ENCODE peak calls at places on chromosomes 5 and 9, in seven cellular contexts. Y is dorsolateral prefrontal cortex; X is body of pancreas; J is right lobe of liver; C is GM06990; R is natural killer cell; U is CD8-positive, alpha-beta T cell. I is an unnamed sample.

GRCh38 chr5:149940941-149941644 is 3.5 kb downstream of the PDE6A start:
- DNase-seq in Y (no peak), X (no peak), J (no peak), C (no peak), R (no peak), U (no peak), I (no peak)

GRCh38 chr5:172773481-172774469 is 2.8 kb upstream of the DUSP1 start:
- DNase-seq in Y (no peak), X (no peak), J (no peak), C (no peak), R (peak; percentile 5), U (no peak), I (peak; percentile 71)

GRCh38 chr9:71783120-71783523 is 14.8 kb upstream of the CEMIP2 start:
- DNase-seq in Y (peak; percentile 55), X (no peak), J (peak; percentile 48), C (peak; percentile 52), R (peak; percentile 85), U (peak; percentile 76), I (no peak)

GRCh38 chr9:126474786-126475485 is 138.8 kb upstream of the LMX1B start:
- DNase-seq in Y (no peak), X (no peak), J (no peak), C (no peak), R (no peak), U (no peak), I (no peak)

GRCh38 chr5:79243224-79243623 is 7.3 kb downstream of the JMY start:
- DNase-seq in Y (no peak), X (no peak), J (no peak), C (no peak), R (no peak), U (no peak), I (no peak)

GRCh38 chr5:162842725-162843124 is 594.7 kb upstream of the CCNG1 start:
- DNase-seq in Y (no peak), X (no peak), J (no peak), C (no peak), R (no peak), U (no peak), I (no peak)

GRCh38 chr5:133611357-133612020 is 852 bp downstream of the FSTL4 start:
- DNase-seq in Y (no peak), X (no peak), J (no peak), C (peak; percentile 15), R (no peak), U (no peak), I (no peak)

GRCh38 chr5:125794922-125795321 is 628.3 kb upstream of the GRAMD2B start:
- DNase-seq in Y (no peak), X (no peak), J (no peak), C (no peak), R (no peak), U (no peak), I (no peak)

GRCh38 chr5:151903243-151903653 is 21.4 kb downstream of the GLRA1 start:
- DNase-seq in Y (no peak), X (no peak), J (no peak), C (peak; percentile 60), R (no peak), U (no peak), I (no peak)

GRCh38 chr9:36840895-36841536 is 193.1 kb downstream of the PAX5 start:
- DNase-seq in Y (no peak), X (no peak), J (no peak), C (no peak), R (no peak), U (no peak), I (no peak)

GRCh38 chr5:5494489-5495402 is 72.3 kb downstream of the ICE1 start:
- DNase-seq in Y (peak; percentile 88), X (peak; percentile 84), J (peak; percentile 91), C (peak; percentile 81), R (peak; percentile 56), U (peak; percentile 79), I (no peak)

GRCh38 chr5:23704176-23704855 is 196.9 kb downstream of the PRDM9 start:
- DNase-seq in Y (no peak), X (no peak), J (no peak), C (no peak), R (no peak), U (no peak), I (no peak)

GRCh38 chr5:125310749-125311148 is 564.3 kb upstream of the ZNF608 start:
- DNase-seq in Y (no peak), X (no peak), J (no peak), C (no peak), R (no peak), U (no peak), I (no peak)

GRCh38 chr9:1184146-1184545 is 134.0 kb downstream of the DMRT2 start:
- DNase-seq in Y (no peak), X (no peak), J (no peak), C (no peak), R (no peak), U (no peak), I (no peak)

GRCh38 chr9:94881023-94881422 is 154.5 kb downstream of the AOPEP start:
- DNase-seq in Y (no peak), X (no peak), J (no peak), C (no peak), R (no peak), U (no peak), I (no peak)

GRCh38 chr9:110123364-110124095 is 84.4 kb downstream of the C9orf152 start:
- DNase-seq in Y (no peak), X (no peak), J (no peak), C (no peak), R (no peak), U (no peak), I (no peak)

GRCh38 chr9:86353591-86354047 is 591 bp downstream of the TUT7 start:
- DNase-seq in Y (no peak), X (peak; percentile 47), J (no peak), C (no peak), R (no peak), U (no peak), I (no peak)

GRCh38 chr5:145362261-145362660 is 472.9 kb downstream of the PRELID2 start:
- DNase-seq in Y (no peak), X (no peak), J (no peak), C (no peak), R (no peak), U (no peak), I (no peak)

GRCh38 chr9:109681301-109681700 is 98.7 kb upstream of the PALM2AKAP2 start:
- DNase-seq in Y (no peak), X (no peak), J (no peak), C (no peak), R (no peak), U (no peak), I (no peak)

GRCh38 chr9:103397868-103398600 is 402.9 kb downstream of the CYLC2 start:
- DNase-seq in Y (peak; percentile 8), X (peak; percentile 63), J (peak; percentile 24), C (no peak), R (no peak), U (no peak), I (no peak)

GRCh38 chr5:74517700-74518099 is 122.8 kb downstream of the ENC1 start:
- DNase-seq in Y (no peak), X (no peak), J (no peak), C (no peak), R (no peak), U (no peak), I (no peak)

GRCh38 chr9:137423001-137423809 is at the start of the genes EXD3 and NOXA1:
- DNase-seq in Y (peak; percentile 88), X (peak; percentile 95), J (peak; percentile 98), C (peak; percentile 92), R (peak; percentile 95), U (peak; percentile 96), I (peak; percentile 95)
- TF ChIP-seq CTCF in Y (peak; percentile 24), X (peak; percentile 85), J (peak; percentile 40), C (peak; percentile 55), R (peak; percentile 66), U (peak; percentile 46), I (peak; percentile 91)

GRCh38 chr5:178551468-178551867 is 38.7 kb downstream of the COL23A1 start:
- DNase-seq in Y (no peak), X (no peak), J (no peak), C (no peak), R (no peak), U (no peak), I (no peak)
- TF ChIP-seq CTCF in Y (no peak), X (no peak), J (no peak), C (no peak), R (no peak), U (no peak), I (peak; percentile 10)

DNA sequence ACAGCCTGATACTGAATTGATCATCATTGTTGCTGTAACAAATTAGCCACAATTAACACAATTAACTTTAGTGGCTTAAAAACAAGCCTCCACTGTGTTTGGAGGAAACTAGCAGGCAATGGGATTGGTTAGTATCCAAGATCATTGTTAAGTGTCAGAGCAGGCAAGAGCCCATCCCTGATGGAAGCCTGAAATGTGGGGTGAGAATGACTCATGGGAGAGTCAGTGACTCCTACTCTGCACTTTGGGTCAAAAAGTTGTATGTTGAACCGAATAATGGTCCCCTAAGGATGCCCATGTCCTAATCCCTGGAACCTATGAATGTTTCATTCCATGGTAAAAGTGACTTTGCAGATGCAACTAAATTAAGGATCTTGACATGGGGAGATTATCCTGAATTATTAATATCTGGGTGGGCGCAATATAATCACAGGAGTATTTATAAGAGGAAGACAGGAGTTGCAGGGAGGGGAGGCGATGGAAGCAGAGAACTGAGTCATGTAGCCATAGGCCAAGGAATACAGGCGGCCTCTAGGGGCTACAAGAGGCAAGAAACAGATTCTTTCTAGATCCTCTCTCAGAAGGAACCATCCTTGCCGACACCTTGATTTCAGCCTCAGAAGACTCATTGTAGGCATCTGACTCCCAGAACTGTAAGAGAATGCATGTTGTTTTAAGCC is 28.8 kb downstream of the ALG2 start:
- DNase-seq in Y (no peak), X (no peak), J (no peak), C (no peak), R (no peak), U (no peak), I (no peak)
- TF ChIP-seq CTCF in Y (no peak), X (no peak), J (no peak), C (no peak), R (no peak), U (no peak), I (no peak)

GRCh38 chr5:58904737-58905136 is 321.9 kb downstream of the RAB3C start:
- DNase-seq in Y (no peak), X (no peak), J (no peak), C (no peak), R (no peak), U (no peak), I (no peak)

GRCh38 chr5:58905944-58906343 is 323.1 kb downstream of the RAB3C start:
- DNase-seq in Y (no peak), X (no peak), J (no peak), C (no peak), R (no peak), U (no peak), I (no peak)

GRCh38 chr5:58902305-58902704 is 319.4 kb downstream of the RAB3C start:
- DNase-seq in Y (no peak), X (no peak), J (no peak), C (no peak), R (no peak), U (no peak), I (no peak)

GRCh38 chr5:58901271-58901670 is 318.4 kb downstream of the RAB3C start:
- DNase-seq in Y (no peak), X (no peak), J (no peak), C (no peak), R (no peak), U (no peak), I (no peak)

DNA sequence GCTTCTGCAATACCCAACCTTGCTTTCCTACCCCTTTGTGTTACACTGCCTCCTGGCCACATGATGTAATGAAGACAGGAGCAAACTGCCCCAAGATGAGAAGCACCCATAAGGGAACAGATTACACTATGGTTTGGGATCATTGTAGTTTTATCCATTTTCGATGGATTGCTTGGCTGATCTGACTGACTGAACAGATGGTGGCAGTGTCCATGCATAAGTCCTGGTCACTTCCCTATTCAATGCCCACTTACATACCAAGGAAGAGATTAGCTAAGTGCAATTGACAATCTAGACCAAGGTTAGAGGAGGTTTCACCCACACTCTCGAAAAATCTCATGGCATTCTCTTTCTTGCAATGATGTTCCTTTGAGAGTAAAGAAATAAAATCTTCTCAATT is 319.9 kb downstream of the RAB3C start:
- DNase-seq in Y (no peak), X (no peak), J (no peak), C (no peak), R (no peak), U (no peak), I (no peak)
- TF ChIP-seq CTCF in Y (no peak), X (no peak), J (no peak), C (no peak), R (no peak), U (no peak), I (no peak)

I was measured in CD14-positive monocyte.